ENCODE peak calls at places on chromosomes 2 and 18, in nine cellular contexts. C is esophagus muscularis mucosa; W is heart right ventricle; E is upper lobe of right lung; N is fibroblast of lung; M is K562; R is colonic mucosa; J is CD4-positive, alpha-beta memory T cell; V is psoas muscle. S is an unnamed sample.

GRCh38 chr18:55781481-55781957 is 193.5 kb upstream of the TCF4 start:
- DNase-seq in C (no peak), W (peak; percentile 63), E (no peak), N (peak; percentile 79), M (peak; percentile 42), R (no peak), J (no peak), V (peak; percentile 67), S (no peak)

GRCh38 chr2:128623776-128624424 is 305.2 kb upstream of the HS6ST1 start:
- DNase-seq in C (no peak), W (no peak), E (no peak), N (peak; percentile 94), M (no peak), R (no peak), J (no peak), V (no peak), S (no peak)

GRCh38 chr2:9820020-9820973 is 23.0 kb upstream of the TAF1B start:
- DNase-seq in C (no peak), W (no peak), E (no peak), N (peak; percentile 84), M (no peak), R (no peak), J (no peak), V (no peak), S (peak; percentile 10)

GRCh38 chr2:40877734-40878288 is 425.9 kb upstream of the SLC8A1 start:
- DNase-seq in C (no peak), W (no peak), E (no peak), N (no peak), M (no peak), R (no peak), J (no peak), V (no peak), S (no peak)

GRCh38 chr18:7370375-7370774 is 139.5 kb downstream of the LRRC30 start:
- DNase-seq in C (no peak), W (peak; percentile 71), E (no peak), N (no peak), M (no peak), R (no peak), J (no peak), V (peak; percentile 59), S (no peak)

GRCh38 chr2:217415316-217415715 is 555.5 kb upstream of the TNP1 start:
- DNase-seq in C (no peak), W (no peak), E (no peak), N (no peak), M (no peak), R (no peak), J (no peak), V (no peak), S (no peak)

GRCh38 chr2:187615364-187615763 is 61.1 kb upstream of the TFPI start:
- DNase-seq in C (no peak), W (no peak), E (no peak), N (peak; percentile 11), M (no peak), R (no peak), J (no peak), V (no peak), S (no peak)

GRCh38 chr2:167771628-167772027 is 475.8 kb downstream of the STK39 start:
- DNase-seq in C (no peak), W (no peak), E (no peak), N (no peak), M (no peak), R (no peak), J (no peak), V (no peak), S (no peak)

GRCh38 chr18:44671914-44672313 is 8.8 kb upstream of the SETBP1 start:
- DNase-seq in C (peak; percentile 53), W (no peak), E (no peak), N (no peak), M (no peak), R (no peak), J (no peak), V (no peak), S (no peak)

GRCh38 chr2:62474173-62474572 is 31.8 kb downstream of the TMEM17 start:
- DNase-seq in C (no peak), W (no peak), E (no peak), N (peak; percentile 87), M (no peak), R (no peak), J (no peak), V (no peak), S (no peak)

GRCh38 chr18:44924750-44925534 is 244.3 kb downstream of the SETBP1 start:
- DNase-seq in C (peak; percentile 47), W (no peak), E (no peak), N (no peak), M (no peak), R (no peak), J (no peak), V (no peak), S (no peak)

GRCh38 chr2:232230557-232230956 is 148.0 kb upstream of the ALPP start:
- DNase-seq in C (no peak), W (no peak), E (no peak), N (no peak), M (peak; percentile 9), R (peak; percentile 46), J (no peak), V (no peak), S (no peak)

GRCh38 chr2:238709324-238709723 is 138.6 kb upstream of the TWIST2 start:
- DNase-seq in C (peak; percentile 64), W (no peak), E (no peak), N (no peak), M (no peak), R (peak; percentile 1), J (no peak), V (no peak), S (no peak)

GRCh38 chr2:162153608-162154224 is 1.7 kb upstream of the GCG start:
- DNase-seq in C (no peak), W (peak; percentile 25), E (no peak), N (peak; percentile 36), M (peak; percentile 12), R (peak; percentile 79), J (peak; percentile 57), V (no peak), S (peak; percentile 57)

GRCh38 chr18:2411381-2411977 is 159.8 kb downstream of the METTL4 start:
- DNase-seq in C (no peak), W (no peak), E (no peak), N (peak; percentile 87), M (no peak), R (no peak), J (no peak), V (no peak), S (no peak)

GRCh38 chr18:2412261-2412660 is 159.0 kb downstream of the METTL4 start:
- DNase-seq in C (no peak), W (no peak), E (no peak), N (no peak), M (no peak), R (no peak), J (no peak), V (no peak), S (no peak)

GRCh38 chr18:2409906-2410305 is 161.4 kb downstream of the METTL4 start:
- DNase-seq in C (no peak), W (no peak), E (no peak), N (no peak), M (no peak), R (no peak), J (no peak), V (no peak), S (no peak)

GRCh38 chr18:2413352-2413751 is 158.0 kb downstream of the METTL4 start:
- DNase-seq in C (no peak), W (no peak), E (no peak), N (no peak), M (no peak), R (no peak), J (no peak), V (no peak), S (no peak)

DNA sequence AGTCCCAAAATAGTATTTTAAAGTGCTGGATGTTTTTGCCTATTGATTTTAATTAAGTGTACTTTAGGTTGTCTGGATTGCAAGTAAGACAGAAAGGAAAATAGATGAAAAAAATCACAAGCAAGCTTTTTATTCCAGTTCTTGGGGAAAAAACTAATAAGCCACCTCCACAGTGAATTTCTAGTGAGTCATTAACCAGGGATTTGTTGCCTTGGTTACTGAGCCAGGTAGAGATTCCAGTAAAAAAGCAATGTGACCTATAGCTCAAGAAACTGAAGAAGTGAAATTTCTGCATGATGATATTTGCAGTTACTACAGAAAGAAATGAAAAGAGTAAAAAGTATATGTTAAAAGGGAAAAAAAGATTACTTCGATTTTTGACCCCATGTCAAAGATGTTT is 160.6 kb downstream of the METTL4 start:
- DNase-seq in C (no peak), W (no peak), E (no peak), N (peak; percentile 75), M (no peak), R (no peak), J (no peak), V (no peak), S (no peak)
- H3K4me1 ChIP-seq in C (no peaks in the 10 kb centered on the region), W (no peaks in the 10 kb centered on the region), E (no peaks in the 10 kb centered on the region), N (no peaks in the 10 kb centered on the region), M (no peaks in the 10 kb centered on the region), R (no peaks in the 10 kb centered on the region), J (no peaks in the 10 kb centered on the region), V (no peaks in the 10 kb centered on the region), S (no peaks in the 10 kb centered on the region)

GRCh38 chr2:227339098-227339599 is 14.1 kb downstream of the MFF start:
- DNase-seq in C (no peak), W (no peak), E (no peak), N (no peak), M (no peak), R (no peak), J (no peak), V (no peak), S (no peak)
- H3K27ac ChIP-seq in C (no peak overlapping the region), W (no peak overlapping the region), E (no peak overlapping the region), N (no peak overlapping the region), M (no peak overlapping the region), R (no peak overlapping the region), J (no peak overlapping the region), V (no peak overlapping the region), S (no peak overlapping the region)

GRCh38 chr2:26706616-26707473 is 14.3 kb downstream of the KCNK3 start:
- DNase-seq in C (no peak), W (peak; percentile 32), E (no peak), N (peak; percentile 48), M (no peak), R (no peak), J (no peak), V (no peak), S (no peak)
- H3K4me1 ChIP-seq in C (peaks cover 21% of the 10 kb centered on the region), W (peaks cover 27% of the 10 kb centered on the region), E (no peaks in the 10 kb centered on the region), N (peaks cover 5% of the 10 kb centered on the region), M (no peaks in the 10 kb centered on the region), R (no peaks in the 10 kb centered on the region), J (no peaks in the 10 kb centered on the region), V (peaks cover 4% of the 10 kb centered on the region), S (no peaks in the 10 kb centered on the region)

DNA sequence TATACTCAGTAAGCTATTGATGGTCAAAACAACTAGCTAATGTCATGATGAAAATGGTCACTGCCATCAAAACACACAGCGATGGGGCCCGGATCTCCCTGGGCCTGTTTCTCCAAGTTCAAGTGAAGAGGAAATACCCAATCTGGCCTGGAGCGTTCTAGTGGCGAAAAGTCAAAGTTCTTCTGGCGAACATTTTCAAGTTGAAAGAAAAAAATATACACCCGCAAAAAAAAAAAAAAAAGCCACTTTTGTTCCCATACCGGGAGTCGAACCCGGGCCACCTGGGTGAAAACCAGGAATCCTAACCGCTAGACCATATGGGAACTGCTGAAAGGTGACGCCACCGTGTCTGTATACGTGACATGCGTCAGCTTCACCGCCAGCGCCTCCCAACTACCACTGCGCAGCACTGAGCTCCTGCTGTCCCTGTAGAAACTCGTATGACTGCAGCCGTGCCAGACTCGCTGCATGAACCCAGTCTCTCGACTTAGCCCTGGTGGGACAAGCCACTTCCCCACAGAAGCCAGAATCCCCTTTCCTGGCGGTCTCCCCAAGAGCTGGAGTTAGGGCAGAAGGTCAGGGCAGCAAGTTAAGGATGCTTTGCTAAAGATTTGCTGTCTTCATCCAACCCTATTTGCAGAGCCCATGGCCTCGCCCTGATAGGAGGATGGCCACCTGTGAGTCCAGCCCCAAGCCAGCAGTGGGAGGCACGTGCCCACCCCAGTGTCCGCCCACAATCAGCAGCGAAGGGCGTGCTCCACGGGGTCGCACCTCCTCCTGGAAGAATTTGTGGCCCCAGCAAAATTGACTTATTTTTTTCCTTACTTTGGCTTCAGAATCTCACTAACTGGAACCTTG is 5.6 kb upstream of the IMP4 start:
- DNase-seq in C (peak; percentile 92), W (peak; percentile 79), E (peak; percentile 79), N (peak; percentile 68), M (peak; percentile 85), R (peak; percentile 88), J (peak; percentile 46), V (peak; percentile 70), S (no peak)
- H3K27ac ChIP-seq in C (peak overlapping the region; percentile 46), W (peak overlapping the region; percentile 12), E (no peak overlapping the region), N (no peak overlapping the region), M (peak overlapping the region; percentile 78), R (peak overlapping the region; percentile 62), J (no peak overlapping the region), V (peak overlapping the region; percentile 16), S (no peak overlapping the region)